ENCODE peak calls at places on chromosomes 5 and 9, in five cellular contexts. L is astrocyte of the spinal cord, M is fibroblast of lung, P is adrenal gland, B is prostate gland. G is an unnamed sample.

GRCh38 chr5:177086918-177087706 is 397 bp downstream of the FGFR4 start:
- DNase-seq in L (peak), B (no peak), P (peak), M (peak), G (no peak)

GRCh38 chr5:124644138-124644537 is 102.3 kb downstream of the ZNF608 start:
- DNase-seq in L (no peak), P (no peak), M (peak), B (no peak), G (no peak)

GRCh38 chr9:129567329-129567728 is 53.6 kb downstream of the C9orf50 start:
- DNase-seq in P (no peak), L (no peak), B (no peak), M (no peak), G (no peak)

GRCh38 chr5:125559296-125559695 is 812.9 kb upstream of the ZNF608 start:
- DNase-seq in L (peak), P (peak), M (peak), B (no peak), G (peak)

GRCh38 chr9:109967651-109968331 is 187.8 kb downstream of the PALM2AKAP2 start:
- DNase-seq in B (no peak), P (no peak), M (no peak), L (no peak), G (no peak)

GRCh38 chr9:119298076-119298853 is 71.0 kb downstream of the BRINP1 start:
- DNase-seq in P (no peak), M (no peak), L (no peak), B (no peak), G (no peak)

GRCh38 chr5:176731506-176732192 is 78.7 kb upstream of the UNC5A start:
- DNase-seq in B (no peak), P (no peak), M (no peak), L (no peak), G (no peak)

GRCh38 chr5:68196876-68197275 is 18.7 kb upstream of the PIK3R1 start:
- DNase-seq in M (no peak), L (no peak), B (no peak), P (peak), G (no peak)

GRCh38 chr5:129094924-129095797 is 612 bp downstream of the ISOC1 start:
- DNase-seq in L (no peak), M (peak), P (peak), B (peak), G (no peak)

GRCh38 chr9:113228130-113228665 is 6.9 kb downstream of the SLC31A1 start:
- DNase-seq in L (no peak), M (no peak), P (peak), B (no peak), G (no peak)

GRCh38 chr9:132235894-132236661 is 74.2 kb downstream of the NTNG2 start:
- DNase-seq in M (peak), P (peak), L (peak), B (peak), G (no peak)

GRCh38 chr5:94072116-94072515 is 330.7 kb upstream of the POU5F2 start:
- DNase-seq in M (peak), L (no peak), B (no peak), P (no peak), G (no peak)

GRCh38 chr5:61525573-61526142 is 193.6 kb downstream of the ZSWIM6 start:
- DNase-seq in B (no peak), P (no peak), M (peak), L (peak), G (no peak)

GRCh38 chr9:109012876-109013677 is at the start of gene CTNNAL1:
- DNase-seq in M (peak), P (peak), B (peak), L (peak), G (no peak)

GRCh38 chr9:77999231-77999631 is 32.4 kb downstream of the GNAQ start:
- DNase-seq in B (no peak), M (peak), P (no peak), L (peak), G (no peak)

GRCh38 chr9:100082786-100083185 is 16.0 kb downstream of the ERP44 start:
- DNase-seq in P (no peak), L (peak), B (no peak), M (peak), G (no peak)

GRCh38 chr9:105432247-105432857 is 15.5 kb upstream of the FSD1L start:
- DNase-seq in P (no peak), L (no peak), M (no peak), B (no peak), G (no peak)

GRCh38 chr5:72427488-72428437 is 79.4 kb downstream of the ZNF366 start:
- DNase-seq in P (no peak), M (peak), B (no peak), L (peak), G (no peak)

GRCh38 chr5:73328665-73329064 is 119.9 kb downstream of the FOXD1 start:
- DNase-seq in P (no peak), L (no peak), B (no peak), M (no peak), G (no peak)

GRCh38 chr9:81391457-81391825 is 297.9 kb downstream of the TLE1 start:
- DNase-seq in P (no peak), B (no peak), L (no peak), M (no peak), G (no peak)

GRCh38 chr5:56543431-56544385 is 271.6 kb upstream of the MAP3K1 start:
- DNase-seq in L (peak), P (no peak), B (no peak), M (peak), G (no peak)

GRCh38 chr9:113886933-113887332 is 10.8 kb downstream of the ZNF618 start:
- DNase-seq in B (no peak), L (peak), M (peak), P (peak), G (no peak)

GRCh38 chr9:109014267-109015025 is 1.1 kb upstream of the CTNNAL1 start:
- DNase-seq in B (no peak), P (peak), L (peak), M (peak), G (no peak)

GRCh38 chr5:91122663-91123062 is 260.5 kb downstream of the ARRDC3 start:
- DNase-seq in P (no peak), B (no peak), M (no peak), L (no peak), G (no peak)

GRCh38 chr5:59174248-59174844 is 591.5 kb downstream of the RAB3C start:
- DNase-seq in M (peak), L (peak), P (peak), B (peak), G (peak)

GRCh38 chr5:59173568-59173967 is 590.7 kb downstream of the RAB3C start:
- DNase-seq in L (peak), P (no peak), B (no peak), M (no peak), G (no peak)

GRCh38 chr5:59169101-59169767 is 586.4 kb downstream of the RAB3C start:
- DNase-seq in P (no peak), L (no peak), B (no peak), M (no peak), G (no peak)

GRCh38 chr5:59169768-59170150 is 586.9 kb downstream of the RAB3C start:
- DNase-seq in P (no peak), L (no peak), M (no peak), B (no peak), G (no peak)

DNA sequence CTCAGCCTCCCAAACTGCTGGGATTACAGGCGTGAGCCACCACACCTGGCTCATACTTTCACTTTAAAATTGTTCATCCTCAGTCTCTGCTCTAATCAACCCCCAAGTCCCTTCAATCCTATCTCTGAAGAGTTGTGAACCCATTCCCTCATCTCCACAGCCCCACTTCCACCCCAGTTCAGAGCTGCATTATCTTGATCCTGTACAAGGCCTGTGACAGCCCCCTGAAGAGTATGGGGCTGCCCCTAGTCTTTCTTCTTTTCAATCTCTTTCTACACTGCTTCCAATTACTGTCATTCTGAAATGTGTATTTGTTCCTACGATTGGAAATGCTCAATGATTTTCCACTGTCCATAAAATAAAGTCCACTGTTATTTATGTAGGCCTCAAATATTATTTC is 588.3 kb downstream of the RAB3C start:
- DNase-seq in L (no peak), B (no peak), P (no peak), M (no peak), G (no peak)
- TF ChIP-seq CTCF in L (no peak), B (no peak), P (no peak), M (no peak), G (no peak)

GRCh38 chr9:86186696-86187095 is 72.8 kb downstream of the C9orf153 start:
- DNase-seq in M (no peak), P (no peak), B (no peak), L (no peak), G (no peak)

GRCh38 chr9:86187121-86187520 is 72.3 kb downstream of the C9orf153 start:
- DNase-seq in B (no peak), L (no peak), M (no peak), P (no peak), G (no peak)

GRCh38 chr9:86183225-86183808 is 76.1 kb downstream of the C9orf153 start:
- DNase-seq in M (no peak), L (no peak), P (peak), B (no peak), G (no peak)

GRCh38 chr9:86184125-86184524 is 75.3 kb downstream of the C9orf153 start:
- DNase-seq in M (no peak), P (no peak), L (no peak), B (no peak), G (no peak)

DNA sequence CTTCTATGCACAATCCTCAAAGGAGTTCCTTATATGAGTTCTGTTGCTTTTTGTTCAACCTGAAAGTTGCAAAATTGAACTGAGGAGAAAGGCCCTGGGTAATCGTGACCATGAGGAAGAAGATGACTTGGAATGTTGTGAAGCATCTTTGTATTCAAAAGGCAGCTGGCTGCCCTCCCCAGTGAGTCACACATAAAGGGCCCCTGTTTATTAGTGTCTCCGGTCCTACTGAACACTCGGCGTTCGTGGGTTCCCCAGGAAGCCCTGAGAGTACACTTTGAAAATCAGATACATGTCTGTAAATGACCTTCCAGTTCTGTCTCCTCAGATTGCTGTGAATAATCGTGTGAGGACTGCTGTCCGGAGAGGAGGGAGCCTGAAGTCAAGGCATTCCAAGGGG is 73.6 kb downstream of the C9orf153 start:
- DNase-seq in M (peak), L (peak), B (no peak), P (no peak), G (no peak)
- H3K4me3 ChIP-seq in M (no peak), L (no peak), B (no peak), P (no peak), G (no peak)

DNA sequence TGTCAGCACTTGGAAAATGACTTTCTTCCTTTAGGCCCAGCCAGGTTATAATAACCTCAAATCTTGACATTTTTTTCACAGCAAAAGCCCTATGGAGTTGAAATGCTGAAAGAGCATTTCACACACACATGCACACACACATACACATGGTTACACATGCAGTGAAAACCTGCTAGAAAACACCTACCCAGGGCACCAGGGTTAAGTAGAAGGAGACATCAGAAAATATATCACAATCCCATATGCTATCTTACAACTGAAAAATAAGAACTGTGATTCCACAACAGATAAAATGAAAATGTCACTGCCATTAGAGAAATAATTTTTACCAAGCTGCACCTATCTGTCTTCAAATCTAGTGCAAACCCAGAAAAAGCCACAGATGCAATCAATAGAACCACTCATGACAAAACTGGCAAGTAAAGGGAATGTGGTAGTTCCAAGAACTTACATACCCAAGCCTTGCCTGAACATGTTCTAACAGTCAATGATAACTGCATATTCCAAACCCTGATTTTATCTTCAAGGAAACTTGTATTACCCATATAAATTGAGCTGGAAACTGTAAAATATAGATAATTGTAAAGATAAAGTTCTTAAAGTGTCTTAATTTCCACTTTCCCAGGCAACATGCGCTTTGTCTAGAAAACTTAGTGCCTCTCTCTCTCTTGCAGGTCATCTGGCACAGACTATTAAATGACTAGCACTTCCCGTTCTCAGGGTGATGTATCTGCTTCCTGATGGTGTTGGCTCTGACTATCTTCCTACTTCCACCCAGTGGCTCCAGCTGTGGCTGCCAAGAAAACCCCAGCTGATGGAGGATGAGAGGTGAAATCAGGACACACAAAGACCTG is 250.2 kb upstream of the PTGER4 start:
- DNase-seq in P (peak), L (peak), B (no peak), M (no peak), G (no peak)
- TF ChIP-seq CTCF in P (no peak), L (no peak), B (no peak), M (no peak), G (no peak)

DNA sequence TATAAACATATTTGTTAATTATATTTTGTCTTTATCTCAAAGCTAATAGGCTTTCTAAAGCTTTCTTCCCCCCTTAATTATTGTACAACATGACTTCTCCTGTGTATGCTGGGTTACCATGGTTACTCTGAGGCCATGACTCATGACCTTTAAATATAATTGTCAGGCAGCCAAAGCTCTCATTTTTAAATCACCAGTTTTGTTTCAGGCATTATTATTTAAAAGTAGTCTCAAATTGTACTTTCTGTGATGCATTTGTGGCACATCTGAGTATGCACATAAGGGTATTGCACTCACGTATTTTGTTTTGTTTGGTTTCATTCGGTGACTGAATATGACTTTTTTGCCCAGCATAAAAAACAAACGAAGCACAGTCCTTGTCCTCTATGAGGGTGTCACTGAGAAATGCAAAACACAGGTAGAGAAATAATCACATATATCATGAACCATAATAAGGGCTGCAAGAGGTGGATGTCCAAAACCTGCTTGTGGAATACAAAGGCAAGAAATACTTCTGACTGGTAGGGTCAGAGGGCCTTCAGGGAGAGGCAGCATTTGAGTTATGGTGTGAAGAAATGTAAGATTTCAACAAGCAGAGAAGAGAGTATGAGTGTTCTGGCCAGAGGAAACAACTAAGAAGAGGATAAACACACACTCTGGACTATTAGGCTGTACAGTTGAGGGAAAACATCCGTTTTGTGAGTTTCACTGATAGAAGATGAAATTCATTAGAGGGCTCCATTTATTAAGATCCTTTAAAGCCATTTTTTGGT is 2.1 kb downstream of the CCDC192 start:
- DNase-seq in P (peak), B (no peak), M (peak), L (peak), G (peak)
- H3K4me3 ChIP-seq in P (no peak), B (no peak), M (no peak), L (no peak), G (no peak)

GRCh38 chr5:155148694-155149093 is 135.1 kb downstream of the KIF4B start:
- DNase-seq in P (no peak), B (no peak), M (no peak), L (no peak), G (no peak)

GRCh38 chr5:155144956-155145355 is 131.4 kb downstream of the KIF4B start:
- DNase-seq in M (no peak), P (no peak), L (no peak), B (no peak), G (no peak)

GRCh38 chr5:155150012-155150411 is 136.5 kb downstream of the KIF4B start:
- DNase-seq in M (no peak), P (no peak), B (no peak), L (no peak), G (no peak)

DNA sequence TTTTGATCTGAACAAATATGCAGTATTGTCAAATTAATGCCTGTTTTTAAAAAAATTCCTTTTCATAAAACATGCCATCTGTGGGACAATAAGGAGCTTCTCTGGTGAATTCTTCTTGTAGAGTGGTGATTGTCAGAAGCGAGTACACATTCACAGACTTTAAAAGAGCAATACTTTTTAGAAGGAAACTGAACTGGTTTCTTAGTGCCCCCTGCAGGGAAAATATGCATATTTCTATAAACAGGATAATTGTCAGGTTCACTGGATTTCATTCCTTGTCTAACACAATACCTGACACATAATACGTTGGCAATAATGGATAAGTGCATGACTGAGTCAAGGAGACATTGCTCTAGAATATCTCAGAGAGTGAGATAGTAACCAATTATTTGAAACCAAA is 133.7 kb downstream of the KIF4B start:
- DNase-seq in B (no peak), P (no peak), L (no peak), M (no peak), G (no peak)
- TF ChIP-seq CTCF in B (no peak), P (peak), L (no peak), M (peak), G (peak)

G was measured in AG09309.